ENCODE peak calls at places on chromosomes 11 and 22, in four cellular contexts. Y is endodermal cell, H is foreskin keratinocyte, L is colonic mucosa. Q is an unnamed sample.

GRCh38 chr11:70489276-70489675 is 90.9 kb downstream of the CTTN start:
- DNase-seq in Y (no peak), H (no peak), L (no peak), Q (no peak)

GRCh38 chr11:45857834-45858492 is 10.7 kb downstream of the CRY2 start:
- DNase-seq in Y (no peak), H (no peak), L (no peak), Q (no peak)

GRCh38 chr22:41057076-41057475 is 35.3 kb upstream of the EP300 start:
- DNase-seq in Y (no peak), H (no peak), L (no peak), Q (no peak)

GRCh38 chr11:59102259-59102765 is 4.7 kb upstream of the FAM111B start:
- DNase-seq in Y (peak; percentile 95), H (no peak), L (peak; percentile 79), Q (no peak)

GRCh38 chr11:5071815-5072214 is 2.4 kb downstream of the OR52E1 start:
- DNase-seq in Y (peak; percentile 66), H (no peak), L (no peak), Q (no peak)

GRCh38 chr22:42268852-42269406 is 1.5 kb downstream of the TCF20 start:
- DNase-seq in Y (no peak), H (no peak), L (no peak), Q (no peak)

GRCh38 chr11:20131744-20132666 is 28.3 kb downstream of the DBX1 start:
- DNase-seq in Y (peak; percentile 93), H (peak; percentile 65), L (peak; percentile 66), Q (no peak)

GRCh38 chr11:107619926-107620325 is 29.0 kb downstream of the ELMOD1 start:
- DNase-seq in Y (no peak), H (no peak), L (no peak), Q (no peak)

GRCh38 chr11:75884321-75884720 is 69.3 kb downstream of the UVRAG start:
- DNase-seq in Y (no peak), H (no peak), L (no peak), Q (no peak)

GRCh38 chr11:76151561-76152085 is 54.7 kb downstream of the WNT11 start:
- DNase-seq in Y (no peak), H (no peak), L (peak; percentile 69), Q (no peak)

GRCh38 chr22:42304021-42304790 is 33.8 kb upstream of the TCF20 start:
- DNase-seq in Y (no peak), H (no peak), L (no peak), Q (no peak)

GRCh38 chr11:79080506-79080905 is 360.3 kb downstream of the TENM4 start:
- DNase-seq in Y (no peak), H (no peak), L (no peak), Q (no peak)

GRCh38 chr11:45041556-45041955 is 90.9 kb upstream of the TP53I11 start:
- DNase-seq in Y (no peak), H (no peak), L (no peak), Q (no peak)

GRCh38 chr11:120343429-120343828 is 7.2 kb downstream of the ARHGEF12 start:
- DNase-seq in Y (no peak), H (no peak), L (no peak), Q (no peak)

GRCh38 chr11:45158210-45158644 is 11.8 kb downstream of the PRDM11 start:
- DNase-seq in Y (peak; percentile 51), H (no peak), L (no peak), Q (no peak)

GRCh38 chr11:60798631-60799030 is 13.5 kb downstream of the MS4A10 start:
- DNase-seq in Y (no peak), H (no peak), L (no peak), Q (no peak)

GRCh38 chr11:120304526-120304925 is 20.6 kb upstream of the TLCD5 start:
- DNase-seq in Y (no peak), H (peak; percentile 75), L (no peak), Q (no peak)

GRCh38 chr11:122691751-122692150 is 36.2 kb downstream of the UBASH3B start:
- DNase-seq in Y (no peak), H (no peak), L (no peak), Q (no peak)